ENCODE peak calls at places on chromosomes 4 and X, in six cellular contexts. Y, Z, K, C, J and X are unnamed samples.

GRCh38 chr4:54746228-54746627 is 88.5 kb downstream of the KIT start:
- DNase-seq in Z (no peak), Y (no peak), J (no peak), K (no peak), C (no peak), X (no peak)

GRCh38 chr4:89661490-89661889 is 175.5 kb downstream of the SNCA start:
- DNase-seq in C (peak), J (no peak), Z (no peak), Y (no peak), K (no peak), X (no peak)

GRCh38 chr4:186829740-186830449 is 106.2 kb upstream of the FAT1 start:
- DNase-seq in Y (no peak), C (peak), Z (no peak), J (no peak), K (no peak), X (no peak)

GRCh38 chrX:1614927-1615326 is at the start of gene ASMT:
- DNase-seq in Y (no peak), K (no peak), Z (no peak), J (no peak), C (no peak), X (no peak)

GRCh38 chr4:153764611-153765368 is 5.0 kb upstream of the RNF175 start:
- DNase-seq in K (no peak), Y (no peak), J (no peak), Z (no peak), C (no peak), X (no peak)

GRCh38 chrX:2710041-2710471 is 19.0 kb downstream of the CD99 start:
- DNase-seq in J (no peak), C (peak), K (peak), Y (no peak), Z (no peak), X (no peak)

GRCh38 chr4:1405636-1406415 is 416 bp downstream of the NKX1-1 start:
- DNase-seq in C (no peak), Y (peak), K (no peak), Z (no peak), J (peak), X (no peak)

GRCh38 chrX:32933548-32933947 is 277.8 kb downstream of the DMD start:
- DNase-seq in C (no peak), J (no peak), K (no peak), Z (no peak), Y (no peak), X (no peak)

GRCh38 chr4:172083236-172083635 is 270.0 kb downstream of the GALNTL6 start:
- DNase-seq in Z (no peak), Y (no peak), K (no peak), J (no peak), C (no peak), X (no peak)

GRCh38 chrX:39445336-39445735 is 644.1 kb downstream of the MID1IP1 start:
- DNase-seq in Z (no peak), K (peak), Y (no peak), C (peak), J (no peak), X (no peak)

GRCh38 chr4:150167054-150167453 is 88.8 kb downstream of the DCLK2 start:
- DNase-seq in K (no peak), C (no peak), Y (no peak), J (no peak), Z (no peak), X (no peak)

GRCh38 chrX:40543661-40544328 is 37.0 kb upstream of the ATP6AP2 start:
- DNase-seq in Z (no peak), Y (no peak), K (peak), C (peak), J (no peak), X (no peak)

GRCh38 chrX:1327651-1328304 is 8.8 kb upstream of the IL3RA start:
- DNase-seq in J (no peak), C (no peak), K (no peak), Y (no peak), Z (no peak), X (no peak)

GRCh38 chr4:145871209-145871608 is 67.4 kb downstream of the ZNF827 start:
- DNase-seq in Z (no peak), K (no peak), Y (no peak), J (no peak), C (no peak), X (no peak)

GRCh38 chr4:145870155-145871020 is 68.2 kb downstream of the ZNF827 start:
- DNase-seq in J (no peak), Y (no peak), K (no peak), C (peak), Z (no peak), X (no peak)

GRCh38 chr4:145867416-145867815 is 71.2 kb downstream of the ZNF827 start:
- DNase-seq in C (no peak), J (no peak), Y (no peak), Z (no peak), K (no peak), X (no peak)

GRCh38 chr4:145865274-145865941 is 73.2 kb downstream of the ZNF827 start:
- DNase-seq in K (no peak), Z (no peak), Y (no peak), J (no peak), C (no peak), X (no peak)

DNA sequence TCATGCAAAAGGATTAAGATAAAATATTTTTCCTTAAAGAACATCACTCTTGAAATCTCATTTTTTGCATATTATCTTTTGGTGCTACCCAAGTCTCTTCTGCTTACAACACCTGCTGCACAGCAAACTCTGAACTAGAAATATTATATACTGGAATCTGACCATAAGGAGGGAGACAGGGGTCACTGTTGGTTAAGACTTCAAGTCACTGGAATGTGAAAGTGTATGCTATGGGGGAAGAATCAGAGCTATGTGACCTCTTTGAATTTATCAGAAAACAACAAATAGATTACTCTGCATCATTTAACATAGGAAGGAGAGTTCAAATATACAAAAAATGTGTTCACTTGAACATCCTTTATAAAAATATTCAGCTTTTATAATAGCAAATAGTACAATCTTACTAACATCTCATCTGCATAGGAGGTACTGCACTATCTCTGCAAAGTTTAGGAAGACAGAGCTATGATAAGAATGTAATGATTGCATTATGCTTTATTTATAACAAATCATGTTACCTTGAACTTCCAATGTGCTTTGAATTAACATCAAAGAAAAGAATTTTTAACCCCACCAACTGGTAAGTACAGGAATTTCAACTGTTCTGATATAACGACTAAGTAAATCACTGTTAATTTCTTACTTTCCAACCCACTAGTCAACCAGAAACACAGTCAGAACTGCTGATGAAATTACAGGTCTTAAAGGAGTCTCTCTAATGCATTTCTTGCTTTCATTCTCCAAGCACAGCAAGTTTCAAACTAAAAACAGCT is 69.8 kb downstream of the ZNF827 start:
- DNase-seq in J (no peak), K (no peak), Z (no peak), C (no peak), Y (no peak), X (no peak)
- TF ChIP-seq CTCF in J (no peak), K (peak), Z (peak), C (peak), Y (no peak), X (no peak)

GRCh38 chr4:107757860-107758476 is 37.9 kb upstream of the PAPSS1 start:
- DNase-seq in Z (no peak), J (no peak), K (no peak), C (peak), Y (no peak), X (no peak)
- TF ChIP-seq CTCF in Z (peak), J (peak), K (peak), C (peak), Y (no peak), X (peak)

DNA sequence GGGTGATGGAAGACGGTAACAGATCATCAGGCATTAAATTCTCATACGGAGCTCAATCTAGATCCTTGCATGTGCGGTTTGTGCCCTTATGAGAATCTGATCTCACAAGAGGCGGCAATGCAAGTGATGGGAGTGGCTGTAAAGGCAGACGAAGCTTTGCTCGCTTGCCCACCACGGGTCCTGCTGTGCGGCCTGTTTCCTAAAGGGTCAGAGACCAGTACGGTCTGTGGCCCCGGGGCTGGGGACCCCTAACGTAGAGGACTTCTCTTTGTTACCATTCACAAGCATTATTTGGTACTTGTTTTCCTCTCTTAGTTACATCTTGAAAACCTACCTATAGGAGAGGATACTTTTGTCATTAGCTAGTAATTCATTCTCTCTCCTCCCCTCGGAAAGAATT is 221.0 kb downstream of the ADAM29 start:
- DNase-seq in Y (no peak), J (no peak), Z (no peak), C (no peak), K (no peak), X (no peak)
- TF ChIP-seq CTCF in Y (no peak), J (no peak), Z (no peak), C (no peak), K (no peak), X (no peak)

GRCh38 chrX:13898084-13898483 is 81.2 kb upstream of the GPM6B start:
- DNase-seq in J (no peak), Y (no peak), K (no peak), Z (no peak), C (peak), X (no peak)
- TF ChIP-seq CTCF in J (no peak), Y (no peak), K (peak), Z (no peak), C (no peak), X (peak)

GRCh38 chrX:150599226-150599625 is 30.8 kb downstream of the MTM1 start:
- DNase-seq in Y (no peak), Z (no peak), K (no peak), J (no peak), C (no peak), X (no peak)

GRCh38 chrX:150594584-150594983 is 26.2 kb downstream of the MTM1 start:
- DNase-seq in Z (no peak), K (no peak), J (no peak), C (no peak), Y (no peak), X (no peak)
- TF ChIP-seq CTCF in Z (no peak), K (no peak), J (no peak), C (no peak), Y (no peak), X (no peak)

GRCh38 chrX:121036951-121037350 is 10.5 kb upstream of the GLUD2 start:
- DNase-seq in Y (no peak), C (peak), Z (no peak), J (no peak), K (no peak), X (no peak)
- TF ChIP-seq CTCF in Y (no peak), C (no peak), Z (no peak), J (no peak), K (no peak), X (no peak)